ENCODE peak calls at places on chromosomes 7 and 10, in six cellular contexts. Y is T-helper 1 cell, H is trophoblast cell, F is Right ventricle myocardium superior, L is hippocampal formation, O is skeletal muscle cell. E is an unnamed sample.

GRCh38 chr10:43000651-43001426 is 76.0 kb upstream of the RET start:
- DNase-seq in Y (no peak), H (no peak), F (no peak), L (no peak), O (no peak), E (no peak)

GRCh38 chr10:63717089-63717715 is 196.0 kb downstream of the REEP3 start:
- DNase-seq in Y (no peak), H (no peak), F (no peak), L (no peak), O (no peak), E (no peak)

GRCh38 chr7:18414885-18415284 is 80.7 kb upstream of the HDAC9 start:
- DNase-seq in Y (no peak), H (no peak), F (no peak), L (no peak), O (no peak), E (no peak)

GRCh38 chr10:112279482-112279881 is 3.7 kb upstream of the TECTB start:
- DNase-seq in Y (no peak), H (no peak), F (no peak), L (no peak), O (no peak), E (peak)

GRCh38 chr7:128132426-128133069 is 101.3 kb upstream of the LRRC4 start:
- DNase-seq in Y (no peak), H (no peak), F (no peak), L (no peak), O (no peak), E (no peak)

GRCh38 chr10:34121974-34122282 is 693.2 kb downstream of the PARD3 start:
- DNase-seq in Y (no peak), H (no peak), F (no peak), L (no peak), O (no peak), E (no peak)

GRCh38 chr7:109901916-109902315 is 1189.0 kb upstream of the LRRN3 start:
- DNase-seq in Y (no peak), H (no peak), F (no peak), L (no peak), O (no peak), E (no peak)

GRCh38 chr10:63273575-63273974 is 140.4 kb downstream of the NRBF2 start:
- DNase-seq in Y (no peak), H (no peak), F (no peak), L (no peak), O (no peak), E (no peak)

GRCh38 chr7:23593706-23594105 is 3.5 kb upstream of the CCDC126 start:
- DNase-seq in Y (no peak), H (no peak), F (no peak), L (no peak), O (no peak), E (no peak)

GRCh38 chr10:118238573-118239240 is 103.4 kb downstream of the FAM204A start:
- DNase-seq in Y (no peak), H (peak), F (no peak), L (no peak), O (no peak), E (no peak)

GRCh38 chr7:24962418-24962962 is 17.5 kb downstream of the OSBPL3 start:
- DNase-seq in Y (no peak), H (no peak), F (no peak), L (no peak), O (no peak), E (no peak)

GRCh38 chr10:87961314-87961713 is 97.9 kb downstream of the PTEN start:
- DNase-seq in Y (no peak), H (peak), F (no peak), L (no peak), O (peak), E (no peak)

GRCh38 chr7:39413866-39414668 is 152.1 kb upstream of the YAE1 start:
- DNase-seq in Y (peak), H (peak), F (peak), L (no peak), O (peak), E (peak)